ENCODE peak calls at places on chromosome 17, in eight cellular contexts. P is kidney epithelial cell, D is ovary, V is AG10803, N is GM23338, L is pancreas, B is Caco-2, T is transverse colon. R is an unnamed sample.

GRCh38 chr17:45425125-45425983 is 7.3 kb downstream of the ARHGAP27 start:
- DNase-seq in P (peak; percentile 81), D (no peak), V (peak; percentile 29), N (peak; percentile 93), L (peak; percentile 84), B (peak; percentile 98), T (peak; percentile 93), R (peak; percentile 10)

GRCh38 chr17:4610162-4610561 is 25.8 kb downstream of the SMTNL2 start:
- DNase-seq in P (no peak), D (no peak), V (no peak), N (no peak), L (no peak), B (peak; percentile 83), T (no peak), R (no peak)

GRCh38 chr17:7626956-7627249 is 718 bp downstream of the SAT2 start:
- DNase-seq in P (no peak), D (no peak), V (no peak), N (no peak), L (no peak), B (no peak), T (no peak), R (no peak)

GRCh38 chr17:28946239-28946638 is 5.1 kb downstream of the PHF12 start:
- DNase-seq in P (peak; percentile 49), D (no peak), V (peak; percentile 76), N (no peak), L (no peak), B (no peak), T (no peak), R (peak; percentile 78)

GRCh38 chr17:57861000-57861736 is 11.3 kb upstream of the MRPS23 start:
- DNase-seq in P (no peak), D (peak; percentile 41), V (peak; percentile 41), N (peak; percentile 75), L (peak; percentile 77), B (peak; percentile 76), T (peak; percentile 76), R (no peak)

GRCh38 chr17:55303701-55304145 is 39.0 kb downstream of the HLF start:
- DNase-seq in P (no peak), D (no peak), V (peak; percentile 8), N (no peak), L (no peak), B (no peak), T (no peak), R (no peak)

GRCh38 chr17:6555331-6556120 is 829 bp downstream of the PITPNM3 start:
- DNase-seq in P (peak; percentile 19), D (peak; percentile 55), V (peak; percentile 19), N (peak; percentile 78), L (peak; percentile 35), B (no peak), T (peak; percentile 22), R (no peak)

GRCh38 chr17:66018786-66019185 is 173.1 kb downstream of the CEP112 start:
- DNase-seq in P (no peak), D (no peak), V (no peak), N (no peak), L (no peak), B (no peak), T (no peak), R (no peak)

GRCh38 chr17:37740861-37741260 is 4.0 kb downstream of the HNF1B start:
- DNase-seq in P (no peak), D (no peak), V (no peak), N (no peak), L (no peak), B (no peak), T (no peak), R (no peak)

GRCh38 chr17:80030730-80031410 is 4.8 kb downstream of the TBC1D16 start:
- DNase-seq in P (no peak), D (no peak), V (no peak), N (no peak), L (peak; percentile 95), B (no peak), T (peak; percentile 74), R (no peak)

GRCh38 chr17:40091691-40092397 is 8.5 kb downstream of the NR1D1 start:
- DNase-seq in P (no peak), D (peak; percentile 70), V (no peak), N (peak; percentile 46), L (no peak), B (peak; percentile 38), T (no peak), R (no peak)

GRCh38 chr17:11279776-11280344 is 38.8 kb downstream of the SHISA6 start:
- DNase-seq in P (no peak), D (no peak), V (no peak), N (no peak), L (no peak), B (no peak), T (no peak), R (no peak)

GRCh38 chr17:66817750-66818149 is 17.2 kb upstream of the CACNG5 start:
- DNase-seq in P (no peak), D (no peak), V (no peak), N (no peak), L (no peak), B (no peak), T (no peak), R (no peak)

GRCh38 chr17:41772218-41772585 is 14.3 kb downstream of the JUP start:
- DNase-seq in P (no peak), D (no peak), V (no peak), N (peak; percentile 87), L (peak; percentile 80), B (peak; percentile 90), T (peak; percentile 90), R (no peak)

GRCh38 chr17:76473541-76473985 is 6.2 kb downstream of the AANAT start:
- DNase-seq in P (no peak), D (no peak), V (no peak), N (peak; percentile 81), L (peak; percentile 23), B (peak; percentile 61), T (no peak), R (no peak)

GRCh38 chr17:2563061-2563460 is 30.4 kb upstream of the PAFAH1B1 start:
- DNase-seq in P (no peak), D (no peak), V (no peak), N (no peak), L (no peak), B (no peak), T (no peak), R (no peak)

DNA sequence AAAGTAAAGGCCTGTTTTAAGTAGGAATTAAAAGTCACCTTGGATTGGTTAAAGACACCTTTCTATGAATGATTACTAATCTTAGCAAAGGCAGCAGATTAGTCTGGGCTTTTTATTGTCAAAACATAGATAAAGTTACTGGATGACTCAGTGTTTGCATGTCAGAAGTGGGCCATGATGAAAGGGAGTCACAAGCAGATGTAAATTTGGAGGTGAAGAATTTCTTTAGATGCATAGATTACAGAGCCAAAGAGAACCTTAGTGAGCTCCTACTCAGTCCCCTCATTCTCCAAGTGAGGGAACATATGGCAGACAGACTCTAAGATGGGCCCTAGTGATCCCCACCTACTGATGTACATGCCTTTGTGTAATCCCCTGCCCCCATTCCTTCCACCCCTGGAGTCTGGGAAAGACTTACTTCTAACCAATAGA is 124.5 kb downstream of the HS3ST3A1 start:
- DNase-seq in P (no peak), D (no peak), V (peak; percentile 38), N (no peak), L (no peak), B (peak; percentile 18), T (no peak), R (peak; percentile 43)
- H3K4me3 ChIP-seq in P (no peak overlapping the region), D (no peak overlapping the region), V (no peak overlapping the region), N (no peak overlapping the region), L (no peak overlapping the region), B (no peak overlapping the region), T (no peak overlapping the region), R (no peak overlapping the region)

DNA sequence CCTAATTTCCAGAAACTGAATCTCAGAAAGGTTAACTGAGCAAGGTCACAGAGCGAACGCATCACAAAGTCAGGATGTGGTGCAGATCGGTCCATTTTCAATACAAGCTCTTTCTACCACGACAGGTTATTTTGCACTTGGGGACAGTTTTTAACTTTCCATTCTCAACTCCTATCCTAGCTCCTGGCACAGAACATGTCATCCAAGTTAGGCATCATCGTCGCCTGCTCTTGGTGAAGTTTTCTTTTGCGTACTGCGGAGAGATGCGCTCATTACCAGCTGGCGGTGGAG is 15.5 kb upstream of the ERN1 start:
- DNase-seq in P (no peak), D (no peak), V (no peak), N (no peak), L (no peak), B (no peak), T (no peak), R (no peak)
- TF ChIP-seq CTCF in P (no peak), D (no peak), V (peak; percentile 18), N (no peak), L (no peak), B (no peak), T (no peak), R (no peak)

DNA sequence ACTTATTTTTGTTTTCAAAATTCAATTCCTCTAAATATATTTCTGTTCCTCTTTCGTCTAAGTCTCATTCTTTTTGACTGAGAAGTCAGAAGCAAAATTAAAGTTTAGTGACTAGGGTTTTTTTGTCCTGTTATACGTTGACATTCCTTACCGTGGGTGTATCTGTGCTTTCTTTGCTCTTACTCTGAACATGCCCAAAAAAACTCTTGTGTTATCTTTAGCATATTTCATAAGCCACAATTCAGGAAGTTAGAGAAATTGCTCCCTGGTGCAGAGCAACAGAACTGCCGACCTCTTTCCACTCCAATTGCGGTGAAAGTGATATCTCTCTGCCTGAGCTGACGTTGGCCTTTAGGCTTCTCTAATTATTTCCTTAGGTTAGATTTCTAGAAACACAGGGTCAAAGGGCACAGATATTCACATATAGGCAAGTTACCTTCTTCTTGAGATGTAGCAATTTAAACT is 65.7 kb downstream of the CENPV start:
- DNase-seq in P (no peak), D (peak; percentile 32), V (peak; percentile 70), N (no peak), L (no peak), B (no peak), T (peak; percentile 40), R (peak; percentile 52)
- H3K4me3 ChIP-seq in P (no peak overlapping the region), D (no peak overlapping the region), V (no peak overlapping the region), N (no peak overlapping the region), L (no peak overlapping the region), B (no peak overlapping the region), T (no peak overlapping the region), R (no peak overlapping the region)

GRCh38 chr17:42929497-42929844 is 28.9 kb downstream of the G6PC1 start:
- DNase-seq in P (no peak), D (no peak), V (no peak), N (no peak), L (no peak), B (no peak), T (no peak), R (no peak)
- TF ChIP-seq CTCF in P (no peak), D (no peak), V (no peak), N (no peak), L (no peak), B (no peak), T (no peak), R (no peak)

DNA sequence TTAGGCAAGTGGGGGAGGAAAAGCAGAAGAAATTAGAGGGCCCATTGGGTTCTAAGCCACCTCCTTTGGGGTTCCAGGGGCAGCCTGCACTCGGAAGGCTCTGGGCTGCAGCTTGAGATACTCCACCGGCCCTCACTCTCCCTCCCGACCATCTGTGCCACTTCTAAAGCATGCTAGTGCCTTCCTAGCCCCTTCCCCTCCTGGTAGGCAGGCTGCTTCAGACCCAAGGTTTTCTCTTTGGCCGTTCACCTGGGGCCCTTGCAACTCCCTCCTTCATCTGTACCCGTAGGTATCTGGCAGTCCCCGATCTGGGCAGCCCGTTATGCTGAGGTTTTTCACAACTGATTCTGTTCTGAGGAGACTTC is 98.5 kb downstream of the RAB11FIP4 start:
- DNase-seq in P (no peak), D (no peak), V (no peak), N (peak; percentile 27), L (no peak), B (no peak), T (no peak), R (no peak)
- H3K4me3 ChIP-seq in P (no peak overlapping the region), D (no peak overlapping the region), V (no peak overlapping the region), N (peak overlapping the region; percentile 94), L (peak overlapping the region; percentile 92), B (peak overlapping the region; percentile 38), T (peak overlapping the region; percentile 71), R (no peak overlapping the region)

R was measured in AG09309.